ENCODE peak calls at places on chromosomes 6 and 20, in four cellular contexts. W, B, P and R are unnamed samples.

GRCh38 chr6:34055223-34055933 is 90.5 kb downstream of the GRM4 start:
- DNase-seq in W (peak; percentile 85), B (peak; percentile 60), P (peak; percentile 50), R (peak; percentile 60)

GRCh38 chr20:64072664-64073063 is 6.7 kb downstream of the RGS19 start:
- DNase-seq in B (no peak), W (no peak), P (no peak), R (no peak)

GRCh38 chr6:48567016-48567415 is 456.0 kb upstream of the PTCHD4 start:
- DNase-seq in B (no peak), W (no peak), P (no peak), R (no peak)

GRCh38 chr6:33651947-33652346 is 30.8 kb downstream of the ITPR3 start:
- DNase-seq in W (no peak), B (no peak), P (no peak), R (no peak)

GRCh38 chr20:46648903-46649649 is 2.2 kb downstream of the SLC13A3 start:
- DNase-seq in W (no peak), B (peak; percentile 68), P (no peak), R (no peak)

GRCh38 chr6:150169609-150170008 is 26.8 kb downstream of the PPP1R14C start:
- DNase-seq in P (no peak), B (no peak), W (no peak), R (no peak)

GRCh38 chr6:1182722-1183521 is 129.0 kb upstream of the FOXQ1 start:
- DNase-seq in P (no peak), B (peak; percentile 74), W (no peak), R (no peak)

GRCh38 chr20:32945710-32946221 is 58.5 kb downstream of the SUN5 start:
- DNase-seq in W (peak; percentile 54), P (no peak), B (peak; percentile 55), R (no peak)

GRCh38 chr20:64111841-64112641 is 4.7 kb upstream of the NPBWR2 start:
- DNase-seq in W (no peak), B (no peak), P (no peak), R (peak; percentile 45)

GRCh38 chr6:113447088-113447831 is 409.9 kb upstream of the MARCKS start:
- DNase-seq in B (no peak), P (no peak), W (no peak), R (no peak)

GRCh38 chr6:15534970-15535369 is 127.9 kb downstream of the DTNBP1 start:
- DNase-seq in P (no peak), B (no peak), W (no peak), R (no peak)

GRCh38 chr6:155377061-155377460 is 62.8 kb upstream of the TFB1M start:
- DNase-seq in P (no peak), W (no peak), B (no peak), R (no peak)

GRCh38 chr20:35318502-35319157 is 26.4 kb upstream of the FAM83C start:
- DNase-seq in P (no peak), B (peak; percentile 71), W (no peak), R (no peak)

GRCh38 chr6:52390361-52390727 is 28.4 kb downstream of the PAQR8 start:
- DNase-seq in B (peak; percentile 74), W (no peak), P (no peak), R (no peak)

GRCh38 chr6:84779380-84779779 is 15.0 kb upstream of the TBX18 start:
- DNase-seq in P (no peak), W (no peak), B (no peak), R (no peak)

GRCh38 chr6:134245041-134245440 is 72.9 kb downstream of the SGK1 start:
- DNase-seq in B (no peak), W (no peak), P (no peak), R (no peak)

GRCh38 chr20:62252342-62252966 is 14.1 kb downstream of the OSBPL2 start:
- DNase-seq in B (no peak), P (no peak), W (no peak), R (no peak)

GRCh38 chr20:37686762-37687477 is 6.9 kb upstream of the CTNNBL1 start:
- DNase-seq in W (no peak), P (no peak), B (no peak), R (no peak)

GRCh38 chr20:35849726-35850125 is 77.9 kb downstream of the PHF20 start:
- DNase-seq in W (no peak), B (no peak), P (no peak), R (no peak)

GRCh38 chr6:53481328-53481727 is 63.6 kb downstream of the GCLC start:
- DNase-seq in W (no peak), B (no peak), P (no peak), R (no peak)

GRCh38 chr6:41515995-41516394 is 30.2 kb upstream of the FOXP4 start:
- DNase-seq in P (no peak), B (no peak), W (no peak), R (no peak)

GRCh38 chr6:154138806-154139205 is 99.8 kb downstream of the OPRM1 start:
- DNase-seq in P (no peak), W (no peak), B (no peak), R (no peak)

GRCh38 chr6:136566007-136566487 is 15.8 kb upstream of the MAP7 start:
- DNase-seq in B (no peak), W (no peak), P (no peak), R (no peak)

GRCh38 chr6:72461144-72461543 is 160.7 kb upstream of the KCNQ5 start:
- DNase-seq in P (no peak), B (no peak), W (no peak), R (no peak)

GRCh38 chr6:73309534-73309783 is 44.6 kb downstream of the DPPA5 start:
- DNase-seq in W (no peak), B (no peak), P (no peak), R (peak; percentile 61)

GRCh38 chr20:43046946-43047345 is 142.8 kb downstream of the PTPRT start:
- DNase-seq in B (no peak), W (no peak), P (no peak), R (no peak)

GRCh38 chr20:58054744-58055373 is 173.6 kb downstream of the ANKRD60 start:
- DNase-seq in B (no peak), P (peak; percentile 44), W (no peak), R (no peak)

GRCh38 chr20:32538526-32538918 is 46.6 kb downstream of the NOL4L start:
- DNase-seq in P (no peak), B (no peak), W (no peak), R (no peak)

GRCh38 chr6:130107710-130108109 is 89.3 kb downstream of the L3MBTL3 start:
- DNase-seq in B (no peak), W (no peak), P (no peak), R (no peak)

GRCh38 chr6:125793863-125794262 is 3.1 kb downstream of the NCOA7 start:
- DNase-seq in P (no peak), W (no peak), B (no peak), R (no peak)

GRCh38 chr6:133820208-133820607 is 68.7 kb upstream of the TCF21 start:
- DNase-seq in P (no peak), B (no peak), W (no peak), R (no peak)

GRCh38 chr20:45833030-45833882 is at the start of gene SNX21:
- DNase-seq in B (peak; percentile 84), P (no peak), W (peak; percentile 74), R (peak; percentile 90)

GRCh38 chr6:3324262-3324942 is 65.7 kb downstream of the PSMG4 start:
- DNase-seq in B (peak; percentile 17), P (no peak), W (no peak), R (no peak)

GRCh38 chr6:154370545-154370944 is 13.9 kb upstream of the IPCEF1 start:
- DNase-seq in W (peak; percentile 61), B (peak; percentile 25), P (no peak), R (no peak)

GRCh38 chr6:75350156-75350555 is 65.6 kb upstream of the TMEM30A start:
- DNase-seq in P (no peak), B (no peak), W (no peak), R (no peak)

GRCh38 chr6:75350808-75351207 is 66.2 kb upstream of the TMEM30A start:
- DNase-seq in B (no peak), W (no peak), P (no peak), R (no peak)

GRCh38 chr6:75347797-75348610 is 63.4 kb upstream of the TMEM30A start:
- DNase-seq in B (no peak), P (no peak), W (no peak), R (no peak)

GRCh38 chr6:75348882-75349261 is 64.3 kb upstream of the TMEM30A start:
- DNase-seq in W (no peak), P (no peak), B (no peak), R (no peak)

DNA sequence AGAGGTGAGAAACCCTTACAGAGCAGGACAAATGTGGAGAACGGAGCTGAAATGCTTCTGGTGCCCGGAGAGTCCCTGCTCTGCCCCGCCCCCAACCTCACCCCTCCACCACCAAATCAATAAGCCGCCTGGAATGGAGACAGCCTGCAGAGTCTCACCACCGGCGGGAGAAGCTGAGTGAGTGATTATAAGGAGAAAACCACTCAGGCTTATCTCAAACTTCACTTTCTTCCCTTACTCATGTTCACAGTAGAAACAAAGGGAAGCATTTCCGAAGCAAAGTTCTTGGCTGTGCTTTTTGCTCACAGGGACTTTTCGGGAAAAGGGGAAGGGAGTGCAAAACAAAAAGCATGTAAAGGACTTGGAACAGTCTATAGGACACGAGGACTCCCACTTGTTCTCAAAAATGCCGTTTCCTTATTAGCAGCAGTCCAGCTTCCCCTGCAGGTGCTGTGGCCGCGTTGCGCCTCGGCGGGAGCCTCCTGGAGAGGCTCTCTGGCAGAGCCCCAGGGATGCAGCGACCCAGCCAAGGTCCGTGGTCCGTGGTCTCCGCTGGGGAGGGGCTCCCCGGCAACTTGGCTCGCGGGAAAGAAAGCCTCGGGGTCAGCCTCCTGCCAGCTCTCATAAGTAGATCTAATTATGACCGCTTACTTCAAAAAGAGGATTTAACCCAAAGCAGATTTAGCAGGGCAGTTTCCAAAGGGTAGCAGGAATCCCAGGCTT is 64.8 kb upstream of the TMEM30A start:
- DNase-seq in B (no peak), W (peak; percentile 61), P (no peak), R (peak; percentile 77)
- TF ChIP-seq SUZ12 in B (no peak), W (no peak), P (no peak), R (peak; percentile 24)

GRCh38 chr6:65566117-65566516 is 140.9 kb downstream of the EYS start:
- DNase-seq in B (peak; percentile 14), W (no peak), P (no peak), R (peak; percentile 10)
- TF ChIP-seq SUZ12 in B (no peak), W (no peak), P (no peak), R (no peak)

GRCh38 chr6:47057830-47058540 is 15.9 kb upstream of the ADGRF1 start:
- DNase-seq in W (no peak), B (peak; percentile 45), P (no peak), R (no peak)

GRCh38 chr6:47064274-47064673 is 22.1 kb upstream of the ADGRF1 start:
- DNase-seq in B (no peak), P (no peak), W (no peak), R (no peak)

GRCh38 chr6:47062346-47062745 is 20.2 kb upstream of the ADGRF1 start:
- DNase-seq in W (no peak), B (no peak), P (no peak), R (no peak)

GRCh38 chr6:47059216-47059885 is 17.2 kb upstream of the ADGRF1 start:
- DNase-seq in P (no peak), W (no peak), B (no peak), R (no peak)

GRCh38 chr6:47061631-47062300 is 19.6 kb upstream of the ADGRF1 start:
- DNase-seq in B (peak; percentile 72), W (no peak), P (no peak), R (no peak)
- TF ChIP-seq SUZ12 in B (no peak), W (no peak), P (no peak), R (no peak)

GRCh38 chr6:8026800-8027199 is 37.4 kb downstream of the BLOC1S5 start:
- DNase-seq in B (no peak), P (no peak), W (no peak), R (no peak)
- TF ChIP-seq SUZ12 in B (no peak), P (no peak), W (no peak), R (no peak)